ENCODE peak calls at places on chromosomes 6 and 20, in five cellular contexts. One of them, this sample, is unnamed.

GRCh38 chr20:13784271-13784892 is 337 bp downstream of the ESF1 start:
- DNase-seq in stimulated activated CD4-positive, alpha-beta T cell treated with anti-CD3 and anti-CD28 coated beads, Interleukin-4, amount 100 ng/mL, for 1 hour: no peak
- DNase-seq in AG10803: no peak
- DNase-seq in GM19239: no peak
- DNase-seq in activated T-helper 1 cell treated with anti-CD3 and anti-CD28 coated beads, Interleukin-12 subunit alpha, Interleukin-12 subunit beta, Interleukin-2, Interleukin-4 antibody, amounts not matched to agents 30 ng/mL and 10 ng/mL and 1 ng/mL, durations not matched to agents 14 hours and 24 hours and 36 hours: no peak
- DNase-seq in this sample: no peak

GRCh38 chr6:3451498-3451897 is 5.4 kb downstream of the SLC22A23 start:
- DNase-seq in activated T-helper 1 cell treated with anti-CD3 and anti-CD28 coated beads, Interleukin-12 subunit alpha, Interleukin-12 subunit beta, Interleukin-2, Interleukin-4 antibody, amounts not matched to agents 30 ng/mL and 10 ng/mL and 1 ng/mL, durations not matched to agents 14 hours and 24 hours and 36 hours: no peak
- DNase-seq in AG10803: peak
- DNase-seq in GM19239: no peak
- DNase-seq in stimulated activated CD4-positive, alpha-beta T cell treated with anti-CD3 and anti-CD28 coated beads, Interleukin-4, amount 100 ng/mL, for 1 hour: no peak
- DNase-seq in this sample: no peak

GRCh38 chr6:110946498-110946897 is 12.0 kb upstream of the GTF3C6 start:
- DNase-seq in GM19239: no peak
- DNase-seq in AG10803: no peak
- DNase-seq in stimulated activated CD4-positive, alpha-beta T cell treated with anti-CD3 and anti-CD28 coated beads, Interleukin-4, amount 100 ng/mL, for 1 hour: no peak
- DNase-seq in activated T-helper 1 cell treated with anti-CD3 and anti-CD28 coated beads, Interleukin-12 subunit alpha, Interleukin-12 subunit beta, Interleukin-2, Interleukin-4 antibody, amounts not matched to agents 30 ng/mL and 10 ng/mL and 1 ng/mL, durations not matched to agents 14 hours and 24 hours and 36 hours: no peak
- DNase-seq in this sample: no peak

GRCh38 chr6:157644043-157644810 is 178.8 kb upstream of the SNX9 start:
- DNase-seq in stimulated activated CD4-positive, alpha-beta T cell treated with anti-CD3 and anti-CD28 coated beads, Interleukin-4, amount 100 ng/mL, for 1 hour: peak
- DNase-seq in AG10803: peak
- DNase-seq in GM19239: no peak
- DNase-seq in activated T-helper 1 cell treated with anti-CD3 and anti-CD28 coated beads, Interleukin-12 subunit alpha, Interleukin-12 subunit beta, Interleukin-2, Interleukin-4 antibody, amounts not matched to agents 30 ng/mL and 10 ng/mL and 1 ng/mL, durations not matched to agents 14 hours and 24 hours and 36 hours: no peak
- DNase-seq in this sample: no peak

GRCh38 chr6:7034055-7034454 is 73.7 kb upstream of the RREB1 start:
- DNase-seq in activated T-helper 1 cell treated with anti-CD3 and anti-CD28 coated beads, Interleukin-12 subunit alpha, Interleukin-12 subunit beta, Interleukin-2, Interleukin-4 antibody, amounts not matched to agents 30 ng/mL and 10 ng/mL and 1 ng/mL, durations not matched to agents 14 hours and 24 hours and 36 hours: no peak
- DNase-seq in stimulated activated CD4-positive, alpha-beta T cell treated with anti-CD3 and anti-CD28 coated beads, Interleukin-4, amount 100 ng/mL, for 1 hour: no peak
- DNase-seq in GM19239: no peak
- DNase-seq in AG10803: no peak
- DNase-seq in this sample: no peak

GRCh38 chr20:45950330-45950646 is 15.8 kb downstream of the PCIF1 start:
- DNase-seq in AG10803: no peak
- DNase-seq in stimulated activated CD4-positive, alpha-beta T cell treated with anti-CD3 and anti-CD28 coated beads, Interleukin-4, amount 100 ng/mL, for 1 hour: no peak
- DNase-seq in activated T-helper 1 cell treated with anti-CD3 and anti-CD28 coated beads, Interleukin-12 subunit alpha, Interleukin-12 subunit beta, Interleukin-2, Interleukin-4 antibody, amounts not matched to agents 30 ng/mL and 10 ng/mL and 1 ng/mL, durations not matched to agents 14 hours and 24 hours and 36 hours: no peak
- DNase-seq in GM19239: no peak
- DNase-seq in this sample: no peak

GRCh38 chr6:11317885-11318771 is 85.7 kb upstream of the NEDD9 start:
- DNase-seq in GM19239: no peak
- DNase-seq in stimulated activated CD4-positive, alpha-beta T cell treated with anti-CD3 and anti-CD28 coated beads, Interleukin-4, amount 100 ng/mL, for 1 hour: peak
- DNase-seq in AG10803: peak
- DNase-seq in activated T-helper 1 cell treated with anti-CD3 and anti-CD28 coated beads, Interleukin-12 subunit alpha, Interleukin-12 subunit beta, Interleukin-2, Interleukin-4 antibody, amounts not matched to agents 30 ng/mL and 10 ng/mL and 1 ng/mL, durations not matched to agents 14 hours and 24 hours and 36 hours: peak
- DNase-seq in this sample: no peak

GRCh38 chr6:73079611-73079955 is 145.7 kb downstream of the KHDC1L start:
- DNase-seq in activated T-helper 1 cell treated with anti-CD3 and anti-CD28 coated beads, Interleukin-12 subunit alpha, Interleukin-12 subunit beta, Interleukin-2, Interleukin-4 antibody, amounts not matched to agents 30 ng/mL and 10 ng/mL and 1 ng/mL, durations not matched to agents 14 hours and 24 hours and 36 hours: no peak
- DNase-seq in stimulated activated CD4-positive, alpha-beta T cell treated with anti-CD3 and anti-CD28 coated beads, Interleukin-4, amount 100 ng/mL, for 1 hour: no peak
- DNase-seq in AG10803: peak
- DNase-seq in GM19239: no peak
- DNase-seq in this sample: no peak

GRCh38 chr20:62760536-62761057 is 35.7 kb upstream of the MRGBP start:
- DNase-seq in activated T-helper 1 cell treated with anti-CD3 and anti-CD28 coated beads, Interleukin-12 subunit alpha, Interleukin-12 subunit beta, Interleukin-2, Interleukin-4 antibody, amounts not matched to agents 30 ng/mL and 10 ng/mL and 1 ng/mL, durations not matched to agents 14 hours and 24 hours and 36 hours: no peak
- DNase-seq in GM19239: no peak
- DNase-seq in AG10803: no peak
- DNase-seq in stimulated activated CD4-positive, alpha-beta T cell treated with anti-CD3 and anti-CD28 coated beads, Interleukin-4, amount 100 ng/mL, for 1 hour: no peak
- DNase-seq in this sample: no peak

GRCh38 chr20:25039697-25040437 is 18.1 kb downstream of the ACSS1 start:
- DNase-seq in AG10803: peak
- DNase-seq in GM19239: no peak
- DNase-seq in activated T-helper 1 cell treated with anti-CD3 and anti-CD28 coated beads, Interleukin-12 subunit alpha, Interleukin-12 subunit beta, Interleukin-2, Interleukin-4 antibody, amounts not matched to agents 30 ng/mL and 10 ng/mL and 1 ng/mL, durations not matched to agents 14 hours and 24 hours and 36 hours: no peak
- DNase-seq in stimulated activated CD4-positive, alpha-beta T cell treated with anti-CD3 and anti-CD28 coated beads, Interleukin-4, amount 100 ng/mL, for 1 hour: no peak
- DNase-seq in this sample: no peak

GRCh38 chr20:9235518-9235917 is 166.6 kb downstream of the PLCB4 start:
- DNase-seq in AG10803: peak
- DNase-seq in activated T-helper 1 cell treated with anti-CD3 and anti-CD28 coated beads, Interleukin-12 subunit alpha, Interleukin-12 subunit beta, Interleukin-2, Interleukin-4 antibody, amounts not matched to agents 30 ng/mL and 10 ng/mL and 1 ng/mL, durations not matched to agents 14 hours and 24 hours and 36 hours: no peak
- DNase-seq in stimulated activated CD4-positive, alpha-beta T cell treated with anti-CD3 and anti-CD28 coated beads, Interleukin-4, amount 100 ng/mL, for 1 hour: no peak
- DNase-seq in GM19239: no peak
- DNase-seq in this sample: no peak

GRCh38 chr20:48025061-48025515 is 239.8 kb upstream of the SULF2 start:
- DNase-seq in stimulated activated CD4-positive, alpha-beta T cell treated with anti-CD3 and anti-CD28 coated beads, Interleukin-4, amount 100 ng/mL, for 1 hour: no peak
- DNase-seq in AG10803: peak
- DNase-seq in GM19239: no peak
- DNase-seq in activated T-helper 1 cell treated with anti-CD3 and anti-CD28 coated beads, Interleukin-12 subunit alpha, Interleukin-12 subunit beta, Interleukin-2, Interleukin-4 antibody, amounts not matched to agents 30 ng/mL and 10 ng/mL and 1 ng/mL, durations not matched to agents 14 hours and 24 hours and 36 hours: no peak
- DNase-seq in this sample: no peak

GRCh38 chr6:117559299-117559698 is 43.0 kb downstream of the GOPC start:
- DNase-seq in GM19239: no peak
- DNase-seq in stimulated activated CD4-positive, alpha-beta T cell treated with anti-CD3 and anti-CD28 coated beads, Interleukin-4, amount 100 ng/mL, for 1 hour: no peak
- DNase-seq in AG10803: no peak
- DNase-seq in activated T-helper 1 cell treated with anti-CD3 and anti-CD28 coated beads, Interleukin-12 subunit alpha, Interleukin-12 subunit beta, Interleukin-2, Interleukin-4 antibody, amounts not matched to agents 30 ng/mL and 10 ng/mL and 1 ng/mL, durations not matched to agents 14 hours and 24 hours and 36 hours: no peak
- DNase-seq in this sample: no peak

GRCh38 chr6:165511807-165512206 is 151.2 kb downstream of the PDE10A start:
- DNase-seq in activated T-helper 1 cell treated with anti-CD3 and anti-CD28 coated beads, Interleukin-12 subunit alpha, Interleukin-12 subunit beta, Interleukin-2, Interleukin-4 antibody, amounts not matched to agents 30 ng/mL and 10 ng/mL and 1 ng/mL, durations not matched to agents 14 hours and 24 hours and 36 hours: no peak
- DNase-seq in GM19239: no peak
- DNase-seq in AG10803: no peak
- DNase-seq in stimulated activated CD4-positive, alpha-beta T cell treated with anti-CD3 and anti-CD28 coated beads, Interleukin-4, amount 100 ng/mL, for 1 hour: no peak
- DNase-seq in this sample: no peak

GRCh38 chr20:20697325-20697845 is 15.1 kb downstream of the RALGAPA2 start:
- DNase-seq in GM19239: no peak
- DNase-seq in stimulated activated CD4-positive, alpha-beta T cell treated with anti-CD3 and anti-CD28 coated beads, Interleukin-4, amount 100 ng/mL, for 1 hour: no peak
- DNase-seq in AG10803: no peak
- DNase-seq in activated T-helper 1 cell treated with anti-CD3 and anti-CD28 coated beads, Interleukin-12 subunit alpha, Interleukin-12 subunit beta, Interleukin-2, Interleukin-4 antibody, amounts not matched to agents 30 ng/mL and 10 ng/mL and 1 ng/mL, durations not matched to agents 14 hours and 24 hours and 36 hours: no peak
- DNase-seq in this sample: no peak

This sample was measured in NCI-H510A.